ENCODE peak calls at places on chromosomes 6 and 20, in eight cellular contexts. One of them, this sample, is unnamed.

GRCh38 chr20:36658300-36658699 is 12.3 kb upstream of the SLA2 start:
- DNase-seq in left ventricle myocardium inferior: no peak
- DNase-seq in NT2/D1: no peak
- DNase-seq in PC-3: no peak
- DNase-seq in AG10803: no peak
- DNase-seq in CD8-positive, alpha-beta memory T cell: peak
- DNase-seq in NB4: peak
- DNase-seq in fibroblast of pulmonary artery: no peak
- DNase-seq in this sample: no peak

GRCh38 chr6:131980791-131981623 is 29.8 kb upstream of the CCN2 start:
- DNase-seq in left ventricle myocardium inferior: no peak
- DNase-seq in NT2/D1: no peak
- DNase-seq in PC-3: peak
- DNase-seq in AG10803: peak
- DNase-seq in CD8-positive, alpha-beta memory T cell: no peak
- DNase-seq in NB4: no peak
- DNase-seq in fibroblast of pulmonary artery: peak
- DNase-seq in this sample: no peak

GRCh38 chr6:148193063-148193680 is 149.5 kb upstream of the SASH1 start:
- DNase-seq in left ventricle myocardium inferior: no peak
- DNase-seq in NT2/D1: no peak
- DNase-seq in PC-3: peak
- DNase-seq in AG10803: no peak
- DNase-seq in CD8-positive, alpha-beta memory T cell: no peak
- DNase-seq in NB4: no peak
- DNase-seq in fibroblast of pulmonary artery: no peak
- DNase-seq in this sample: no peak

GRCh38 chr20:11118802-11119380 is 445.1 kb upstream of the JAG1 start:
- DNase-seq in left ventricle myocardium inferior: no peak
- DNase-seq in NT2/D1: no peak
- DNase-seq in PC-3: peak
- DNase-seq in AG10803: no peak
- DNase-seq in CD8-positive, alpha-beta memory T cell: no peak
- DNase-seq in NB4: no peak
- DNase-seq in fibroblast of pulmonary artery: no peak
- DNase-seq in this sample: no peak

GRCh38 chr6:30135147-30135546 is 793 bp upstream of the TRIM40 start:
- DNase-seq in left ventricle myocardium inferior: no peak
- DNase-seq in NT2/D1: no peak
- DNase-seq in PC-3: no peak
- DNase-seq in AG10803: no peak
- DNase-seq in CD8-positive, alpha-beta memory T cell: no peak
- DNase-seq in NB4: no peak
- DNase-seq in fibroblast of pulmonary artery: no peak
- DNase-seq in this sample: no peak

GRCh38 chr20:15654208-15654649 is 919.0 kb downstream of the KIF16B start:
- DNase-seq in left ventricle myocardium inferior: no peak
- DNase-seq in NT2/D1: peak
- DNase-seq in PC-3: peak
- DNase-seq in AG10803: peak
- DNase-seq in CD8-positive, alpha-beta memory T cell: no peak
- DNase-seq in NB4: peak
- DNase-seq in fibroblast of pulmonary artery: peak
- DNase-seq in this sample: peak

GRCh38 chr6:163285689-163286088 is 128.8 kb upstream of the QKI start:
- DNase-seq in left ventricle myocardium inferior: no peak
- DNase-seq in NT2/D1: no peak
- DNase-seq in PC-3: no peak
- DNase-seq in AG10803: no peak
- DNase-seq in CD8-positive, alpha-beta memory T cell: no peak
- DNase-seq in NB4: no peak
- DNase-seq in fibroblast of pulmonary artery: no peak
- DNase-seq in this sample: no peak

GRCh38 chr6:92586236-92586977 is 833.0 kb downstream of the EPHA7 start:
- DNase-seq in left ventricle myocardium inferior: no peak
- DNase-seq in NT2/D1: no peak
- DNase-seq in PC-3: no peak
- DNase-seq in AG10803: no peak
- DNase-seq in CD8-positive, alpha-beta memory T cell: no peak
- DNase-seq in NB4: no peak
- DNase-seq in fibroblast of pulmonary artery: no peak
- DNase-seq in this sample: no peak

GRCh38 chr6:12058164-12058926 is 46.2 kb downstream of the HIVEP1 start:
- DNase-seq in left ventricle myocardium inferior: peak
- DNase-seq in NT2/D1: no peak
- DNase-seq in PC-3: no peak
- DNase-seq in AG10803: no peak
- DNase-seq in CD8-positive, alpha-beta memory T cell: no peak
- DNase-seq in NB4: no peak
- DNase-seq in fibroblast of pulmonary artery: no peak
- DNase-seq in this sample: no peak

GRCh38 chr6:55047433-55048044 is 126.8 kb upstream of the HCRTR2 start:
- DNase-seq in left ventricle myocardium inferior: no peak
- DNase-seq in NT2/D1: no peak
- DNase-seq in PC-3: peak
- DNase-seq in AG10803: no peak
- DNase-seq in CD8-positive, alpha-beta memory T cell: no peak
- DNase-seq in NB4: peak
- DNase-seq in fibroblast of pulmonary artery: no peak
- DNase-seq in this sample: no peak

GRCh38 chr20:14929388-14929787 is 592.0 kb upstream of the FLRT3 start:
- DNase-seq in left ventricle myocardium inferior: no peak
- DNase-seq in NT2/D1: no peak
- DNase-seq in PC-3: no peak
- DNase-seq in AG10803: no peak
- DNase-seq in CD8-positive, alpha-beta memory T cell: no peak
- DNase-seq in NB4: no peak
- DNase-seq in fibroblast of pulmonary artery: no peak
- DNase-seq in this sample: no peak

GRCh38 chr20:46699651-46700359 is 9.6 kb upstream of the SLC2A10 start:
- DNase-seq in left ventricle myocardium inferior: no peak
- DNase-seq in NT2/D1: no peak
- DNase-seq in PC-3: peak
- DNase-seq in AG10803: peak
- DNase-seq in CD8-positive, alpha-beta memory T cell: no peak
- DNase-seq in NB4: peak
- DNase-seq in fibroblast of pulmonary artery: peak
- DNase-seq in this sample: no peak

GRCh38 chr6:28383235-28384142 is 16.1 kb downstream of the ZSCAN12 start:
- DNase-seq in left ventricle myocardium inferior: peak
- DNase-seq in NT2/D1: peak
- DNase-seq in PC-3: peak
- DNase-seq in AG10803: peak
- DNase-seq in CD8-positive, alpha-beta memory T cell: peak
- DNase-seq in NB4: peak
- DNase-seq in fibroblast of pulmonary artery: peak
- DNase-seq in this sample: peak

GRCh38 chr20:19757973-19758887 is at the start of gene RIN2:
- DNase-seq in left ventricle myocardium inferior: peak
- DNase-seq in NT2/D1: peak
- DNase-seq in PC-3: peak
- DNase-seq in AG10803: peak
- DNase-seq in CD8-positive, alpha-beta memory T cell: no peak
- DNase-seq in NB4: peak
- DNase-seq in fibroblast of pulmonary artery: peak
- DNase-seq in this sample: peak

GRCh38 chr6:34592208-34592952 is 36.3 kb upstream of the SPDEF start:
- DNase-seq in left ventricle myocardium inferior: no peak
- DNase-seq in NT2/D1: no peak
- DNase-seq in PC-3: no peak
- DNase-seq in AG10803: no peak
- DNase-seq in CD8-positive, alpha-beta memory T cell: no peak
- DNase-seq in NB4: no peak
- DNase-seq in fibroblast of pulmonary artery: no peak
- DNase-seq in this sample: no peak

DNA sequence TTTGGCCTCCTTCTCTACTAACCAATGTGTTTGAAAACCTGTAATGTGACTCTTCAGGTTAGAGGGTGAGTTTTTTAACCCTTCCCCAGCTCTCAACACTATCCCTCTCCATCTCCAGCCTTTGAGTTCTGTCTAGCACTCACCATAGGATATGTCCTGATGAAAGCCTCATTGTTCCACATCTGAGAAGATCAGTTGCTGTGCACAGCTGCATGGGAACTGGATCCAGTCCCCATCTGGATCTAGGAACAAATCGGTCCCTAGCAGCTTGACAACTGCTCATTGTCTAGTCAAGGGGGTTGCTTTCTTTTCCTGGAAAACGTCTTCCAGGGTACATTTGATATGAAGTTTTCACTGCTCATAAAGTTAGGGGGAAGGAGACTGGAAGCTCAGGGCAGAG is 45.4 kb upstream of the AGPAT4 start:
- DNase-seq in left ventricle myocardium inferior: no peak
- DNase-seq in NT2/D1: no peak
- DNase-seq in PC-3: no peak
- DNase-seq in AG10803: no peak
- DNase-seq in CD8-positive, alpha-beta memory T cell: no peak
- DNase-seq in NB4: no peak
- DNase-seq in fibroblast of pulmonary artery: no peak
- DNase-seq in this sample: no peak
- H3K4me3 ChIP-seq in left ventricle myocardium inferior: no peak
- H3K4me3 ChIP-seq in NT2/D1: no peak
- H3K4me3 ChIP-seq in PC-3: no peak
- H3K4me3 ChIP-seq in AG10803: no peak
- H3K4me3 ChIP-seq in CD8-positive, alpha-beta memory T cell: no peak
- H3K4me3 ChIP-seq in NB4: no peak
- H3K4me3 ChIP-seq in fibroblast of pulmonary artery: no peak
- H3K4me3 ChIP-seq in this sample: no peak

GRCh38 chr6:134315189-134315588 is 2.7 kb downstream of the SGK1 start:
- DNase-seq in left ventricle myocardium inferior: no peak
- DNase-seq in NT2/D1: no peak
- DNase-seq in PC-3: no peak
- DNase-seq in AG10803: no peak
- DNase-seq in CD8-positive, alpha-beta memory T cell: no peak
- DNase-seq in NB4: no peak
- DNase-seq in fibroblast of pulmonary artery: no peak
- DNase-seq in this sample: no peak

GRCh38 chr6:134318396-134319281 is 727 bp upstream of the SGK1 start:
- DNase-seq in left ventricle myocardium inferior: no peak
- DNase-seq in NT2/D1: no peak
- DNase-seq in PC-3: no peak
- DNase-seq in AG10803: no peak
- DNase-seq in CD8-positive, alpha-beta memory T cell: no peak
- DNase-seq in NB4: no peak
- DNase-seq in fibroblast of pulmonary artery: no peak
- DNase-seq in this sample: no peak

GRCh38 chr6:134315974-134316391 is 1.9 kb downstream of the SGK1 start:
- DNase-seq in left ventricle myocardium inferior: no peak
- DNase-seq in NT2/D1: no peak
- DNase-seq in PC-3: no peak
- DNase-seq in AG10803: no peak
- DNase-seq in CD8-positive, alpha-beta memory T cell: no peak
- DNase-seq in NB4: no peak
- DNase-seq in fibroblast of pulmonary artery: no peak
- DNase-seq in this sample: no peak

GRCh38 chr6:134316733-134317431 is 1.0 kb downstream of the SGK1 start:
- DNase-seq in left ventricle myocardium inferior: no peak
- DNase-seq in NT2/D1: no peak
- DNase-seq in PC-3: no peak
- DNase-seq in AG10803: no peak
- DNase-seq in CD8-positive, alpha-beta memory T cell: no peak
- DNase-seq in NB4: no peak
- DNase-seq in fibroblast of pulmonary artery: no peak
- DNase-seq in this sample: no peak

GRCh38 chr6:134317471-134318131 is at the start of gene SGK1:
- DNase-seq in left ventricle myocardium inferior: no peak
- DNase-seq in NT2/D1: peak
- DNase-seq in PC-3: peak
- DNase-seq in AG10803: peak
- DNase-seq in CD8-positive, alpha-beta memory T cell: peak
- DNase-seq in NB4: no peak
- DNase-seq in fibroblast of pulmonary artery: peak
- DNase-seq in this sample: no peak
- H3K4me3 ChIP-seq in left ventricle myocardium inferior: peak
- H3K4me3 ChIP-seq in NT2/D1: peak
- H3K4me3 ChIP-seq in PC-3: peak
- H3K4me3 ChIP-seq in AG10803: peak
- H3K4me3 ChIP-seq in CD8-positive, alpha-beta memory T cell: peak
- H3K4me3 ChIP-seq in NB4: no peak
- H3K4me3 ChIP-seq in fibroblast of pulmonary artery: peak
- H3K4me3 ChIP-seq in this sample: peak

DNA sequence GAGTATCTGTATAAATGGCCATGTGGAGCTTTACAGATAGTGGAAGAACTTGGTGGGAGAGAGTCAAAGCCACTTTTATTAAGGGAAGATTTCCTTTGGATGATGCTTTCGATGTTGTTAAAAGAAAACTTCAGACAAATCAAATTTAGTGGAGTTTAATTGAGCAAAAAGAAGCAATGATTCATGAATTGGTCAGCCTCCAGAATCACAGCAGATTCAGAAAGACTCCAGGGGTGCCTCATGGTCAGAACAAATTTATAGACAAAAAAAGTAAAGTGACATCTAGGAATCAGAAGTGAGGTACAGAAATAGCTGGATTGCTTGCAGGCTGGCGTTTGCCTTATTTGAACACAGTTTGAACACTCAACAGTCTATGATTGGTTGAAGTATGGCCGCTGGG is 5.3 kb upstream of the CGA start:
- DNase-seq in left ventricle myocardium inferior: no peak
- DNase-seq in NT2/D1: no peak
- DNase-seq in PC-3: no peak
- DNase-seq in AG10803: no peak
- DNase-seq in CD8-positive, alpha-beta memory T cell: no peak
- DNase-seq in NB4: no peak
- DNase-seq in fibroblast of pulmonary artery: no peak
- DNase-seq in this sample: no peak
- H3K4me3 ChIP-seq in left ventricle myocardium inferior: no peak
- H3K4me3 ChIP-seq in NT2/D1: no peak
- H3K4me3 ChIP-seq in PC-3: no peak
- H3K4me3 ChIP-seq in AG10803: no peak
- H3K4me3 ChIP-seq in CD8-positive, alpha-beta memory T cell: no peak
- H3K4me3 ChIP-seq in NB4: no peak
- H3K4me3 ChIP-seq in fibroblast of pulmonary artery: no peak
- H3K4me3 ChIP-seq in this sample: no peak

GRCh38 chr6:142374965-142375733 is 73.3 kb downstream of the ADGRG6 start:
- DNase-seq in left ventricle myocardium inferior: no peak
- DNase-seq in NT2/D1: no peak
- DNase-seq in PC-3: peak
- DNase-seq in AG10803: peak
- DNase-seq in CD8-positive, alpha-beta memory T cell: no peak
- DNase-seq in NB4: no peak
- DNase-seq in fibroblast of pulmonary artery: peak
- DNase-seq in this sample: no peak
- H3K4me3 ChIP-seq in left ventricle myocardium inferior: no peak
- H3K4me3 ChIP-seq in NT2/D1: no peak
- H3K4me3 ChIP-seq in PC-3: peak
- H3K4me3 ChIP-seq in AG10803: no peak
- H3K4me3 ChIP-seq in CD8-positive, alpha-beta memory T cell: no peak
- H3K4me3 ChIP-seq in NB4: no peak
- H3K4me3 ChIP-seq in fibroblast of pulmonary artery: no peak
- H3K4me3 ChIP-seq in this sample: no peak

DNA sequence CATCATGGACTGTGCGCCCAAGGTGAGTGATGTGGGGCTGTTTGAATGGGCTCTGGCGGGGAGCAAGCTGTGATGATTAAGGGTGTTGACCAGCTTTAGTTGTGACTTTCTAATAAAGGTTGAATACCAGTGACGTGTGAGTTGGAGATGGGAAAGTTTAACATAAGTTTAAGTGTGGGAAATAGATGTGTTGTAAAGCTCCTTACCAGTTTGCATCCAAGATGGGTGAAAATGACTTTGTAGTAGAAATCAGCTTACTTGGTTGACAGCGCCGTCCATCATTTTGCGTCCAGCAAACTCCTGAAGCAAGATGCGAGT is 372 bp downstream of the CASS4 start:
- DNase-seq in left ventricle myocardium inferior: no peak
- DNase-seq in NT2/D1: no peak
- DNase-seq in PC-3: no peak
- DNase-seq in AG10803: no peak
- DNase-seq in CD8-positive, alpha-beta memory T cell: no peak
- DNase-seq in NB4: no peak
- DNase-seq in fibroblast of pulmonary artery: no peak
- DNase-seq in this sample: no peak
- H3K4me3 ChIP-seq in left ventricle myocardium inferior: peak
- H3K4me3 ChIP-seq in NT2/D1: no peak
- H3K4me3 ChIP-seq in PC-3: no peak
- H3K4me3 ChIP-seq in AG10803: peak
- H3K4me3 ChIP-seq in CD8-positive, alpha-beta memory T cell: peak
- H3K4me3 ChIP-seq in NB4: peak
- H3K4me3 ChIP-seq in fibroblast of pulmonary artery: peak
- H3K4me3 ChIP-seq in this sample: no peak